ENCODE peak calls at places on chromosome 3, in seven cellular contexts. One of them, this sample, is unnamed.

GRCh38 chr3:27392950-27393679 is 23.9 kb upstream of the NEK10 start:
- DNase-seq in M059J: no peak
- DNase-seq in activated naive CD8-positive, alpha-beta T cell treated with anti-CD3 and anti-CD28 coated beads for 36 hours: no peak
- DNase-seq in HepG2: no peak
- DNase-seq in fibroblast of mammary gland: no peak
- DNase-seq in tibial artery: no peak
- DNase-seq in AG09309: no peak
- DNase-seq in this sample: no peak

GRCh38 chr3:135191690-135192089 is 396.6 kb downstream of the EPHB1 start:
- DNase-seq in M059J: no peak
- DNase-seq in activated naive CD8-positive, alpha-beta T cell treated with anti-CD3 and anti-CD28 coated beads for 36 hours: no peak
- DNase-seq in HepG2: no peak
- DNase-seq in fibroblast of mammary gland: no peak
- DNase-seq in tibial artery: no peak
- DNase-seq in AG09309: no peak
- DNase-seq in this sample: no peak

GRCh38 chr3:30687930-30688570 is 81.6 kb downstream of the TGFBR2 start:
- DNase-seq in M059J: no peak
- DNase-seq in activated naive CD8-positive, alpha-beta T cell treated with anti-CD3 and anti-CD28 coated beads for 36 hours: no peak
- DNase-seq in HepG2: no peak
- DNase-seq in fibroblast of mammary gland: no peak
- DNase-seq in tibial artery: no peak
- DNase-seq in AG09309: no peak
- DNase-seq in this sample: no peak

GRCh38 chr3:131053021-131053420 is 26.3 kb downstream of the NEK11 start:
- DNase-seq in M059J: peak; percentile 24
- DNase-seq in activated naive CD8-positive, alpha-beta T cell treated with anti-CD3 and anti-CD28 coated beads for 36 hours: no peak
- DNase-seq in HepG2: no peak
- DNase-seq in fibroblast of mammary gland: peak; percentile 30
- DNase-seq in tibial artery: no peak
- DNase-seq in AG09309: no peak
- DNase-seq in this sample: peak; percentile 13

GRCh38 chr3:99410789-99411311 is 227.5 kb upstream of the COL8A1 start:
- DNase-seq in M059J: peak; percentile 97
- DNase-seq in activated naive CD8-positive, alpha-beta T cell treated with anti-CD3 and anti-CD28 coated beads for 36 hours: no peak
- DNase-seq in HepG2: no peak
- DNase-seq in fibroblast of mammary gland: peak; percentile 50
- DNase-seq in tibial artery: no peak
- DNase-seq in AG09309: peak; percentile 96
- DNase-seq in this sample: peak; percentile 87

GRCh38 chr3:11769704-11770103 is 77.0 kb downstream of the TAMM41 start:
- DNase-seq in M059J: no peak
- DNase-seq in activated naive CD8-positive, alpha-beta T cell treated with anti-CD3 and anti-CD28 coated beads for 36 hours: no peak
- DNase-seq in HepG2: no peak
- DNase-seq in fibroblast of mammary gland: no peak
- DNase-seq in tibial artery: no peak
- DNase-seq in AG09309: no peak
- DNase-seq in this sample: no peak

GRCh38 chr3:183131735-183132134 is 30.8 kb downstream of the LAMP3 start:
- DNase-seq in M059J: peak; percentile 22
- DNase-seq in activated naive CD8-positive, alpha-beta T cell treated with anti-CD3 and anti-CD28 coated beads for 36 hours: no peak
- DNase-seq in HepG2: no peak
- DNase-seq in fibroblast of mammary gland: peak; percentile 6
- DNase-seq in tibial artery: no peak
- DNase-seq in AG09309: peak; percentile 11
- DNase-seq in this sample: no peak

GRCh38 chr3:141452045-141452444 is 34.8 kb upstream of the RASA2 start:
- DNase-seq in M059J: peak; percentile 74
- DNase-seq in activated naive CD8-positive, alpha-beta T cell treated with anti-CD3 and anti-CD28 coated beads for 36 hours: no peak
- DNase-seq in HepG2: peak; percentile 59
- DNase-seq in fibroblast of mammary gland: peak; percentile 75
- DNase-seq in tibial artery: no peak
- DNase-seq in AG09309: no peak
- DNase-seq in this sample: peak; percentile 55

GRCh38 chr3:124260206-124260915 is 268.4 kb upstream of the ROPN1 start:
- DNase-seq in M059J: peak; percentile 97
- DNase-seq in activated naive CD8-positive, alpha-beta T cell treated with anti-CD3 and anti-CD28 coated beads for 36 hours: no peak
- DNase-seq in HepG2: no peak
- DNase-seq in fibroblast of mammary gland: peak; percentile 82
- DNase-seq in tibial artery: peak; percentile 85
- DNase-seq in AG09309: peak; percentile 55
- DNase-seq in this sample: peak; percentile 89

GRCh38 chr3:171327441-171328174 is 132.6 kb downstream of the TNIK start:
- DNase-seq in M059J: peak; percentile 78
- DNase-seq in activated naive CD8-positive, alpha-beta T cell treated with anti-CD3 and anti-CD28 coated beads for 36 hours: no peak
- DNase-seq in HepG2: no peak
- DNase-seq in fibroblast of mammary gland: no peak
- DNase-seq in tibial artery: no peak
- DNase-seq in AG09309: no peak
- DNase-seq in this sample: peak; percentile 53

GRCh38 chr3:16178628-16178988 is 4.1 kb downstream of the GALNT15 start:
- DNase-seq in M059J: no peak
- DNase-seq in activated naive CD8-positive, alpha-beta T cell treated with anti-CD3 and anti-CD28 coated beads for 36 hours: no peak
- DNase-seq in HepG2: no peak
- DNase-seq in fibroblast of mammary gland: no peak
- DNase-seq in tibial artery: no peak
- DNase-seq in AG09309: no peak
- DNase-seq in this sample: no peak

GRCh38 chr3:13092621-13093339 is 19.6 kb upstream of the IQSEC1 start:
- DNase-seq in M059J: peak; percentile 49
- DNase-seq in activated naive CD8-positive, alpha-beta T cell treated with anti-CD3 and anti-CD28 coated beads for 36 hours: no peak
- DNase-seq in HepG2: no peak
- DNase-seq in fibroblast of mammary gland: no peak
- DNase-seq in tibial artery: no peak
- DNase-seq in AG09309: no peak
- DNase-seq in this sample: no peak

GRCh38 chr3:146160964-146161724 is at the start of gene PLOD2:
- DNase-seq in M059J: peak; percentile 97
- DNase-seq in activated naive CD8-positive, alpha-beta T cell treated with anti-CD3 and anti-CD28 coated beads for 36 hours: peak; percentile 52
- DNase-seq in HepG2: peak; percentile 92
- DNase-seq in fibroblast of mammary gland: peak; percentile 80
- DNase-seq in tibial artery: peak; percentile 79
- DNase-seq in AG09309: peak; percentile 75
- DNase-seq in this sample: peak; percentile 97

GRCh38 chr3:52052831-52053306 is 3.5 kb downstream of the DUSP7 start:
- DNase-seq in M059J: peak; percentile 69
- DNase-seq in activated naive CD8-positive, alpha-beta T cell treated with anti-CD3 and anti-CD28 coated beads for 36 hours: peak; percentile 30
- DNase-seq in HepG2: peak; percentile 53
- DNase-seq in fibroblast of mammary gland: peak; percentile 76
- DNase-seq in tibial artery: peak; percentile 94
- DNase-seq in AG09309: peak; percentile 44
- DNase-seq in this sample: peak; percentile 82

GRCh38 chr3:85781806-85782205 is 823.0 kb downstream of the CADM2 start:
- DNase-seq in M059J: no peak
- DNase-seq in activated naive CD8-positive, alpha-beta T cell treated with anti-CD3 and anti-CD28 coated beads for 36 hours: no peak
- DNase-seq in HepG2: no peak
- DNase-seq in fibroblast of mammary gland: no peak
- DNase-seq in tibial artery: no peak
- DNase-seq in AG09309: no peak
- DNase-seq in this sample: no peak

GRCh38 chr3:12658593-12659058 is 5.3 kb downstream of the RAF1 start:
- DNase-seq in M059J: peak; percentile 86
- DNase-seq in activated naive CD8-positive, alpha-beta T cell treated with anti-CD3 and anti-CD28 coated beads for 36 hours: no peak
- DNase-seq in HepG2: no peak
- DNase-seq in fibroblast of mammary gland: peak; percentile 87
- DNase-seq in tibial artery: no peak
- DNase-seq in AG09309: peak; percentile 84
- DNase-seq in this sample: peak; percentile 85

GRCh38 chr3:13876451-13876850 is 3.4 kb downstream of the WNT7A start:
- DNase-seq in M059J: no peak
- DNase-seq in activated naive CD8-positive, alpha-beta T cell treated with anti-CD3 and anti-CD28 coated beads for 36 hours: no peak
- DNase-seq in HepG2: no peak
- DNase-seq in fibroblast of mammary gland: no peak
- DNase-seq in tibial artery: no peak
- DNase-seq in AG09309: no peak
- DNase-seq in this sample: no peak

GRCh38 chr3:69770219-69770618 is 31.0 kb downstream of the MITF start:
- DNase-seq in M059J: peak; percentile 88
- DNase-seq in activated naive CD8-positive, alpha-beta T cell treated with anti-CD3 and anti-CD28 coated beads for 36 hours: no peak
- DNase-seq in HepG2: no peak
- DNase-seq in fibroblast of mammary gland: no peak
- DNase-seq in tibial artery: no peak
- DNase-seq in AG09309: no peak
- DNase-seq in this sample: peak; percentile 48

GRCh38 chr3:184399410-184399809 is 19.6 kb downstream of the CHRD start:
- DNase-seq in M059J: peak; percentile 84
- DNase-seq in activated naive CD8-positive, alpha-beta T cell treated with anti-CD3 and anti-CD28 coated beads for 36 hours: no peak
- DNase-seq in HepG2: no peak
- DNase-seq in fibroblast of mammary gland: peak; percentile 95
- DNase-seq in tibial artery: no peak
- DNase-seq in AG09309: peak; percentile 79
- DNase-seq in this sample: peak; percentile 76

GRCh38 chr3:174532776-174533175 is 326.4 kb upstream of the NAALADL2 start:
- DNase-seq in M059J: peak; percentile 4
- DNase-seq in activated naive CD8-positive, alpha-beta T cell treated with anti-CD3 and anti-CD28 coated beads for 36 hours: no peak
- DNase-seq in HepG2: no peak
- DNase-seq in fibroblast of mammary gland: no peak
- DNase-seq in tibial artery: no peak
- DNase-seq in AG09309: no peak
- DNase-seq in this sample: no peak

GRCh38 chr3:27224197-27224596 is 145.0 kb downstream of the NEK10 start:
- DNase-seq in M059J: no peak
- DNase-seq in activated naive CD8-positive, alpha-beta T cell treated with anti-CD3 and anti-CD28 coated beads for 36 hours: no peak
- DNase-seq in HepG2: no peak
- DNase-seq in fibroblast of mammary gland: peak; percentile 58
- DNase-seq in tibial artery: no peak
- DNase-seq in AG09309: no peak
- DNase-seq in this sample: peak; percentile 42

GRCh38 chr3:29441422-29441821 is 160.6 kb downstream of the RBMS3 start:
- DNase-seq in M059J: no peak
- DNase-seq in activated naive CD8-positive, alpha-beta T cell treated with anti-CD3 and anti-CD28 coated beads for 36 hours: no peak
- DNase-seq in HepG2: no peak
- DNase-seq in fibroblast of mammary gland: peak; percentile 19
- DNase-seq in tibial artery: no peak
- DNase-seq in AG09309: no peak
- DNase-seq in this sample: no peak

GRCh38 chr3:66432767-66433521 is 67.9 kb downstream of the LRIG1 start:
- DNase-seq in M059J: no peak
- DNase-seq in activated naive CD8-positive, alpha-beta T cell treated with anti-CD3 and anti-CD28 coated beads for 36 hours: no peak
- DNase-seq in HepG2: no peak
- DNase-seq in fibroblast of mammary gland: no peak
- DNase-seq in tibial artery: no peak
- DNase-seq in AG09309: no peak
- DNase-seq in this sample: peak; percentile 82

GRCh38 chr3:83895892-83896291 is 1062.9 kb upstream of the CADM2 start:
- DNase-seq in M059J: no peak
- DNase-seq in activated naive CD8-positive, alpha-beta T cell treated with anti-CD3 and anti-CD28 coated beads for 36 hours: no peak
- DNase-seq in HepG2: no peak
- DNase-seq in fibroblast of mammary gland: no peak
- DNase-seq in tibial artery: no peak
- DNase-seq in AG09309: no peak
- DNase-seq in this sample: no peak

GRCh38 chr3:81925385-81925784 is 163.9 kb upstream of the GBE1 start:
- DNase-seq in M059J: no peak
- DNase-seq in activated naive CD8-positive, alpha-beta T cell treated with anti-CD3 and anti-CD28 coated beads for 36 hours: no peak
- DNase-seq in HepG2: no peak
- DNase-seq in fibroblast of mammary gland: no peak
- DNase-seq in tibial artery: no peak
- DNase-seq in AG09309: no peak
- DNase-seq in this sample: no peak